ENCODE peak calls at places on chromosomes 5 and 9, in nine cellular contexts. E is colonic mucosa; H is CD4-positive, CD25-positive, alpha-beta regulatory T cell; Y is RWPE2; G is DND-41; Z is heart left ventricle; P is kidney; J is mucosa of descending colon; M is right atrium auricular region. T is an unnamed sample. For H3K4me1, the result is how much of the 10 kb centered on the place peaks cover.

GRCh38 chr9:96461336-96461735 is 11.4 kb downstream of the HABP4 start:
- DNase-seq in E (no peak), H (no peak), Y (no peak), G (no peak), Z (no peak), P (no peak), J (no peak), M (no peak), T (no peak)

GRCh38 chr5:111060169-111060568 is 11.3 kb upstream of the TSLP start:
- DNase-seq in E (no peak), H (no peak), Y (no peak), G (no peak), Z (no peak), P (no peak), J (no peak), M (no peak), T (no peak)

GRCh38 chr9:136526625-136527066 is 19.2 kb downstream of the NOTCH1 start:
- DNase-seq in E (peak), H (no peak), Y (no peak), G (no peak), Z (peak), P (no peak), J (peak), M (no peak), T (no peak)

GRCh38 chr9:126411225-126411947 is 84.8 kb downstream of the MVB12B start:
- DNase-seq in E (no peak), H (peak), Y (no peak), G (peak), Z (no peak), P (no peak), J (no peak), M (no peak), T (no peak)

GRCh38 chr5:96209829-96210228 is 223.2 kb downstream of the PCSK1 start:
- DNase-seq in E (no peak), H (no peak), Y (no peak), G (no peak), Z (no peak), P (no peak), J (no peak), M (no peak), T (no peak)

GRCh38 chr5:126003309-126003708 is 419.9 kb upstream of the GRAMD2B start:
- DNase-seq in E (peak), H (no peak), Y (no peak), G (no peak), Z (peak), P (peak), J (peak), M (no peak), T (peak)

GRCh38 chr5:128111818-128112448 is 28.4 kb downstream of the SLC12A2 start:
- DNase-seq in E (no peak), H (no peak), Y (no peak), G (no peak), Z (no peak), P (no peak), J (no peak), M (no peak), T (no peak)

GRCh38 chr5:157915638-157916037 is 56.7 kb upstream of the CLINT1 start:
- DNase-seq in E (peak), H (no peak), Y (no peak), G (no peak), Z (peak), P (peak), J (peak), M (peak), T (peak)

GRCh38 chr9:4713849-4714248 is 27.2 kb downstream of the AK3 start:
- DNase-seq in E (no peak), H (no peak), Y (no peak), G (no peak), Z (no peak), P (no peak), J (no peak), M (no peak), T (no peak)

GRCh38 chr5:61631438-61631941 is 299.4 kb downstream of the ZSWIM6 start:
- DNase-seq in E (no peak), H (no peak), Y (no peak), G (no peak), Z (peak), P (no peak), J (peak), M (peak), T (no peak)

GRCh38 chr9:75803130-75803529 is 87.3 kb upstream of the PCSK5 start:
- DNase-seq in E (no peak), H (no peak), Y (no peak), G (no peak), Z (no peak), P (no peak), J (no peak), M (no peak), T (no peak)

GRCh38 chr5:172695431-172696054 is 54.5 kb downstream of the NEURL1B start:
- DNase-seq in E (no peak), H (no peak), Y (no peak), G (no peak), Z (no peak), P (peak), J (no peak), M (no peak), T (no peak)

GRCh38 chr5:139462582-139463276 is at the start of gene ECSCR:
- DNase-seq in E (no peak), H (no peak), Y (no peak), G (no peak), Z (peak), P (no peak), J (no peak), M (no peak), T (peak)

GRCh38 chr5:135709103-135709660 is 125.3 kb upstream of the SLC25A48 start:
- DNase-seq in E (no peak), H (no peak), Y (no peak), G (no peak), Z (no peak), P (no peak), J (no peak), M (no peak), T (no peak)

GRCh38 chr5:14913141-14913540 is 41.6 kb upstream of the ANKH start:
- DNase-seq in E (no peak), H (no peak), Y (no peak), G (no peak), Z (no peak), P (no peak), J (no peak), M (no peak), T (no peak)

GRCh38 chr9:107175826-107176500 is 107.1 kb upstream of the RAD23B start:
- DNase-seq in E (no peak), H (no peak), Y (no peak), G (no peak), Z (peak), P (no peak), J (no peak), M (no peak), T (peak)

GRCh38 chr5:152405145-152405544 is at the start of gene NMUR2:
- DNase-seq in E (no peak), H (no peak), Y (no peak), G (peak), Z (no peak), P (no peak), J (no peak), M (no peak), T (no peak)

GRCh38 chr5:167912944-167913343 is 378.5 kb upstream of the WWC1 start:
- DNase-seq in E (no peak), H (no peak), Y (no peak), G (no peak), Z (no peak), P (no peak), J (no peak), M (no peak), T (no peak)

GRCh38 chr9:89175739-89176360 is 2.8 kb downstream of the SHC3 start:
- DNase-seq in E (no peak), H (no peak), Y (no peak), G (no peak), Z (no peak), P (no peak), J (no peak), M (no peak), T (no peak)

GRCh38 chr9:131394464-131395026 is 659 bp downstream of the PRRC2B start:
- DNase-seq in E (peak), H (peak), Y (no peak), G (peak), Z (peak), P (peak), J (peak), M (no peak), T (no peak)

GRCh38 chr9:116383956-116384355 is 230.4 kb downstream of the PAPPA start:
- DNase-seq in E (no peak), H (no peak), Y (no peak), G (no peak), Z (no peak), P (no peak), J (no peak), M (no peak), T (no peak)

GRCh38 chr9:137021979-137022619 is 5.9 kb downstream of the ABCA2 start:
- DNase-seq in E (peak), H (peak), Y (peak), G (peak), Z (no peak), P (no peak), J (peak), M (no peak), T (no peak)

GRCh38 chr9:35844628-35845301 is 15.7 kb downstream of the TMEM8B start:
- DNase-seq in E (peak), H (peak), Y (no peak), G (peak), Z (peak), P (no peak), J (peak), M (peak), T (no peak)

GRCh38 chr5:180126716-180127681 is 55.4 kb upstream of the RNF130 start:
- DNase-seq in E (peak), H (peak), Y (no peak), G (peak), Z (no peak), P (peak), J (peak), M (peak), T (peak)

GRCh38 chr5:146962801-146963355 is 84.3 kb upstream of the PPP2R2B start:
- DNase-seq in E (no peak), H (no peak), Y (no peak), G (no peak), Z (no peak), P (no peak), J (no peak), M (no peak), T (no peak)

GRCh38 chr5:79990205-79990597 is 861 bp downstream of the MTX3 start:
- DNase-seq in E (no peak), H (no peak), Y (no peak), G (no peak), Z (no peak), P (no peak), J (no peak), M (no peak), T (no peak)

GRCh38 chr5:38825494-38825893 is 20.3 kb upstream of the OSMR start:
- DNase-seq in E (no peak), H (no peak), Y (no peak), G (no peak), Z (no peak), P (no peak), J (no peak), M (no peak), T (no peak)

GRCh38 chr9:86990276-86990675 is 43.0 kb upstream of the GAS1 start:
- DNase-seq in E (no peak), H (no peak), Y (no peak), G (no peak), Z (no peak), P (no peak), J (no peak), M (no peak), T (no peak)

GRCh38 chr9:36572515-36573418 is at the start of gene MELK:
- DNase-seq in E (peak), H (peak), Y (peak), G (peak), Z (peak), P (peak), J (peak), M (peak), T (peak)

GRCh38 chr9:85884236-85884635 is 56.7 kb upstream of the NAA35 start:
- DNase-seq in E (no peak), H (no peak), Y (no peak), G (no peak), Z (no peak), P (no peak), J (no peak), M (no peak), T (no peak)

GRCh38 chr5:130868186-130868821 is 296.8 kb downstream of the HINT1 start:
- DNase-seq in E (no peak), H (no peak), Y (no peak), G (no peak), Z (no peak), P (no peak), J (no peak), M (no peak), T (no peak)

GRCh38 chr5:142906863-142907671 is 136.9 kb downstream of the ARHGAP26 start:
- DNase-seq in E (no peak), H (no peak), Y (no peak), G (no peak), Z (peak), P (no peak), J (no peak), M (no peak), T (no peak)

GRCh38 chr5:98961665-98962344 is 33.0 kb upstream of the CHD1 start:
- DNase-seq in E (no peak), H (no peak), Y (no peak), G (no peak), Z (no peak), P (no peak), J (no peak), M (no peak), T (no peak)

GRCh38 chr5:53733853-53734252 is 173.4 kb downstream of the NDUFS4 start:
- DNase-seq in E (no peak), H (no peak), Y (no peak), G (no peak), Z (no peak), P (no peak), J (no peak), M (no peak), T (no peak)

GRCh38 chr9:93060746-93061259 is 2.3 kb downstream of the SUSD3 start:
- DNase-seq in E (no peak), H (no peak), Y (no peak), G (no peak), Z (no peak), P (peak), J (no peak), M (no peak), T (peak)

GRCh38 chr5:172110921-172111873 is 76.8 kb downstream of the STK10 start:
- DNase-seq in E (peak), H (peak), Y (no peak), G (peak), Z (peak), P (peak), J (peak), M (no peak), T (peak)

GRCh38 chr5:124087752-124088151 is 575.8 kb downstream of the CSNK1G3 start:
- DNase-seq in E (no peak), H (no peak), Y (no peak), G (no peak), Z (no peak), P (no peak), J (no peak), M (no peak), T (no peak)

GRCh38 chr9:111632051-111632450 is 917 bp downstream of the DNAJC25 start:
- DNase-seq in E (no peak), H (no peak), Y (no peak), G (no peak), Z (no peak), P (no peak), J (no peak), M (no peak), T (no peak)

GRCh38 chr9:111632695-111633388 is 1.7 kb downstream of the DNAJC25 start:
- DNase-seq in E (peak), H (no peak), Y (no peak), G (no peak), Z (no peak), P (no peak), J (peak), M (no peak), T (no peak)

GRCh38 chr9:111631071-111631971 is at the start of gene DNAJC25:
- DNase-seq in E (peak), H (peak), Y (peak), G (peak), Z (peak), P (peak), J (peak), M (peak), T (peak)

GRCh38 chr9:111634860-111635259 is 3.7 kb downstream of the DNAJC25 start:
- DNase-seq in E (no peak), H (no peak), Y (no peak), G (no peak), Z (no peak), P (no peak), J (no peak), M (no peak), T (no peak)

GRCh38 chr9:111633389-111633736 is 2.2 kb downstream of the DNAJC25 start:
- DNase-seq in E (no peak), H (no peak), Y (no peak), G (no peak), Z (no peak), P (no peak), J (no peak), M (no peak), T (no peak)
- H3K4me3 ChIP-seq in E (no peak), H (no peak), Y (no peak), G (no peak), Z (no peak), P (peak), J (no peak), M (no peak), T (peak)

GRCh38 chr9:127538849-127539258 is 73.2 kb upstream of the STXBP1 start:
- DNase-seq in E (no peak), H (no peak), Y (no peak), G (no peak), Z (no peak), P (no peak), J (no peak), M (no peak), T (no peak)
- H3K4me1 ChIP-seq in E (under half), H (under half), Y (half or more), G (under half), Z (half or more), P (under half), J (under half), M (half or more), T (half or more)

DNA sequence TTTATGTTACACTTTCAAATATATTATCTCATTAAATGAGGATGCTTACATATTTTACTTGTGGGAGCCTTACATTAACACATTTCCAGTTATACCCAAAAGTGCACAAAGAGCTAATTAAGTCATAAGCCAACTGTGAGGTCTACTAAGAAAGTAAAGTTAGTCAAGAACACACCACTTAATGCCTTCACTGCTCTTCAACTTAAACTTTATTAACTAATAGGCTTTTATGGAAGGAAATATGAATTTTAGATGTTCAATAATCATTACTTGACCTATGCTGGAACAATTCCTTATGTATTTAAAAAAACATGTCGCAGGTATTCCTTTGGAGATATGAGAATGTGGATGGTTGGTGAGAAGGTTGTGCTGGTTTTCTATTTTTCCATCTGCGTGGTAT is 3.4 kb downstream of the ST8SIA4 start:
- DNase-seq in E (no peak), H (no peak), Y (no peak), G (no peak), Z (no peak), P (no peak), J (no peak), M (no peak), T (no peak)
- H3K4me3 ChIP-seq in E (peak), H (peak), Y (no peak), G (peak), Z (peak), P (no peak), J (no peak), M (no peak), T (no peak)

DNA sequence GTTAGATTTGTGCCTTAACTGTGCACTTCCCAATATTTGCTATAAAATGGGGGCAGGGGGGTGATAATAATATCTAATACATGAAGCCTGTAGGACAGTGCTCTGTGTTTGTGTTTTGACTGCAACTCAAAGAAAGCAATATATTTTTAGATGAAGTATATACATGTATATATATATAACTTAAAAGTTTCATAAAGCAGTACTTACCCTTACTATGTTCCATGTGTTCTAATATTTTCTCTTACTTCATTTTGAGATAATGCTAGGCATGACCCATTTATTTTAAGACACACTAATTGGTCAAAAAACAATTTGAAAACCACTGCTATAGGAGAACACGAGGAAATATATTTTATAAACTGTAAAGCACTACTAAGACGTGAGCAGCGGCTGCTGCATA is 2.4 kb downstream of the TRIM52 start:
- DNase-seq in E (no peak), H (no peak), Y (no peak), G (no peak), Z (no peak), P (no peak), J (no peak), M (no peak), T (no peak)
- H3K4me1 ChIP-seq in E (under half), H (half or more), Y (under half), G (half or more), Z (half or more), P (under half), J (under half), M (half or more), T (under half)

GRCh38 chr9:134993996-134994720 is 76.4 kb upstream of the FCN1 start:
- DNase-seq in E (no peak), H (no peak), Y (no peak), G (no peak), Z (no peak), P (peak), J (no peak), M (no peak), T (peak)

GRCh38 chr9:134993416-134993815 is 75.7 kb upstream of the FCN1 start:
- DNase-seq in E (no peak), H (no peak), Y (no peak), G (no peak), Z (no peak), P (peak), J (no peak), M (no peak), T (no peak)

GRCh38 chr9:134989206-134990065 is 71.7 kb upstream of the FCN1 start:
- DNase-seq in E (no peak), H (no peak), Y (no peak), G (no peak), Z (no peak), P (peak), J (no peak), M (no peak), T (peak)

GRCh38 chr9:134992755-134993124 is 75.0 kb upstream of the FCN1 start:
- DNase-seq in E (no peak), H (no peak), Y (no peak), G (no peak), Z (no peak), P (peak), J (no peak), M (no peak), T (peak)

GRCh38 chr9:134991808-134992754 is 74.4 kb upstream of the FCN1 start:
- DNase-seq in E (no peak), H (no peak), Y (no peak), G (no peak), Z (no peak), P (peak), J (no peak), M (no peak), T (no peak)
- H3K4me3 ChIP-seq in E (no peak), H (no peak), Y (no peak), G (no peak), Z (no peak), P (no peak), J (no peak), M (no peak), T (no peak)

GRCh38 chr5:373710-374602 is 52.4 kb downstream of the AHRR start:
- DNase-seq in E (peak), H (peak), Y (peak), G (peak), Z (peak), P (peak), J (peak), M (peak), T (peak)

GRCh38 chr5:372911-373709 is 51.6 kb downstream of the AHRR start:
- DNase-seq in E (peak), H (no peak), Y (peak), G (no peak), Z (peak), P (peak), J (peak), M (peak), T (peak)

GRCh38 chr5:370959-371810 is 49.7 kb downstream of the AHRR start:
- DNase-seq in E (peak), H (no peak), Y (peak), G (no peak), Z (peak), P (peak), J (peak), M (peak), T (no peak)

GRCh38 chr5:371811-372555 is 50.5 kb downstream of the AHRR start:
- DNase-seq in E (peak), H (no peak), Y (peak), G (peak), Z (peak), P (peak), J (peak), M (peak), T (peak)

DNA sequence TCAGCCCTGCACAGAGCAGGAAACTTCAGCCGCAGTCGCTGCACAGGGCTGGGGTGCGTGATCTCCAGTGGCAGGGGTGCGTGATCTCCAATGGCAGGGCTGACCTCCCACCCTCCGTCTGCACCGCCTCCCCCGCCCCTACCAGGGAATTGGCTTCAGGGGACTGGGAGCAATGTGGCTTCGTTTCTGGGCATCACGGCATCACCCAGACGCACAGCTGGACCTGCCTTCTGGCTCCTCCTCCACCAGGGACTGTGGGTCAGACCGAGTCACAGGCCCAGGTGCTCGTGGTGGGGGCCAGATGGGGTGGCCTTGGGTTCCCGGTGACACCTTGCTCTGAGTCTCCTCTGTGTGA is 51.0 kb downstream of the AHRR start:
- DNase-seq in E (peak), H (no peak), Y (peak), G (no peak), Z (peak), P (peak), J (no peak), M (no peak), T (no peak)
- H3K4me1 ChIP-seq in E (under half), H (under half), Y (under half), G (under half), Z (under half), P (under half), J (under half), M (under half), T (under half)